ENCODE peak calls at places on chromosomes 6 and 20, in seven cellular contexts. One of them, this sample, is unnamed.

GRCh38 chr6:18262812-18263560 is 1.3 kb downstream of the DEK start:
- DNase-seq in D341Med: no peak
- DNase-seq in activated CD4-positive, alpha-beta T cell treated with anti-CD3 and anti-CD28 coated beads, Interleukin-2, amount 50 U/mL, for 24 hours: peak; percentile 49
- DNase-seq in H7: peak; percentile 40
- DNase-seq in AG09309: no peak
- DNase-seq in activated T-cell treated with anti-CD3 and anti-CD28 coated beads, Interleukin-2, amount 50 U/mL, for 72 hours: peak; percentile 59
- DNase-seq in stimulated activated CD4-positive, alpha-beta T cell treated with anti-CD3 and anti-CD28 coated beads, Interleukin-15, amount 100 ng/mL, for 1 hour: no peak
- DNase-seq in this sample: no peak

GRCh38 chr6:43809417-43810305 is 39.6 kb downstream of the VEGFA start:
- DNase-seq in D341Med: no peak
- DNase-seq in activated CD4-positive, alpha-beta T cell treated with anti-CD3 and anti-CD28 coated beads, Interleukin-2, amount 50 U/mL, for 24 hours: no peak
- DNase-seq in H7: no peak
- DNase-seq in AG09309: peak; percentile 21
- DNase-seq in activated T-cell treated with anti-CD3 and anti-CD28 coated beads, Interleukin-2, amount 50 U/mL, for 72 hours: no peak
- DNase-seq in stimulated activated CD4-positive, alpha-beta T cell treated with anti-CD3 and anti-CD28 coated beads, Interleukin-15, amount 100 ng/mL, for 1 hour: no peak
- DNase-seq in this sample: no peak

GRCh38 chr6:32047084-32047478 is 8.9 kb downstream of the CYP21A2 start:
- DNase-seq in D341Med: no peak
- DNase-seq in activated CD4-positive, alpha-beta T cell treated with anti-CD3 and anti-CD28 coated beads, Interleukin-2, amount 50 U/mL, for 24 hours: no peak
- DNase-seq in H7: no peak
- DNase-seq in AG09309: no peak
- DNase-seq in activated T-cell treated with anti-CD3 and anti-CD28 coated beads, Interleukin-2, amount 50 U/mL, for 72 hours: no peak
- DNase-seq in stimulated activated CD4-positive, alpha-beta T cell treated with anti-CD3 and anti-CD28 coated beads, Interleukin-15, amount 100 ng/mL, for 1 hour: no peak
- DNase-seq in this sample: no peak

GRCh38 chr6:22433745-22434144 is 135.6 kb upstream of the HDGFL1 start:
- DNase-seq in D341Med: no peak
- DNase-seq in activated CD4-positive, alpha-beta T cell treated with anti-CD3 and anti-CD28 coated beads, Interleukin-2, amount 50 U/mL, for 24 hours: no peak
- DNase-seq in H7: no peak
- DNase-seq in AG09309: no peak
- DNase-seq in activated T-cell treated with anti-CD3 and anti-CD28 coated beads, Interleukin-2, amount 50 U/mL, for 72 hours: no peak
- DNase-seq in stimulated activated CD4-positive, alpha-beta T cell treated with anti-CD3 and anti-CD28 coated beads, Interleukin-15, amount 100 ng/mL, for 1 hour: no peak
- DNase-seq in this sample: no peak

GRCh38 chr6:142647436-142648389 is 297.3 kb downstream of the HIVEP2 start:
- DNase-seq in D341Med: no peak
- DNase-seq in activated CD4-positive, alpha-beta T cell treated with anti-CD3 and anti-CD28 coated beads, Interleukin-2, amount 50 U/mL, for 24 hours: no peak
- DNase-seq in H7: no peak
- DNase-seq in AG09309: no peak
- DNase-seq in activated T-cell treated with anti-CD3 and anti-CD28 coated beads, Interleukin-2, amount 50 U/mL, for 72 hours: no peak
- DNase-seq in stimulated activated CD4-positive, alpha-beta T cell treated with anti-CD3 and anti-CD28 coated beads, Interleukin-15, amount 100 ng/mL, for 1 hour: no peak
- DNase-seq in this sample: no peak

GRCh38 chr6:73954843-73955242 is 258.8 kb downstream of the CD109 start:
- DNase-seq in D341Med: no peak
- DNase-seq in activated CD4-positive, alpha-beta T cell treated with anti-CD3 and anti-CD28 coated beads, Interleukin-2, amount 50 U/mL, for 24 hours: no peak
- DNase-seq in H7: no peak
- DNase-seq in AG09309: no peak
- DNase-seq in activated T-cell treated with anti-CD3 and anti-CD28 coated beads, Interleukin-2, amount 50 U/mL, for 72 hours: no peak
- DNase-seq in stimulated activated CD4-positive, alpha-beta T cell treated with anti-CD3 and anti-CD28 coated beads, Interleukin-15, amount 100 ng/mL, for 1 hour: no peak
- DNase-seq in this sample: no peak

GRCh38 chr20:12203399-12203798 is 285.7 kb downstream of the BTBD3 start:
- DNase-seq in D341Med: no peak
- DNase-seq in activated CD4-positive, alpha-beta T cell treated with anti-CD3 and anti-CD28 coated beads, Interleukin-2, amount 50 U/mL, for 24 hours: no peak
- DNase-seq in H7: no peak
- DNase-seq in AG09309: no peak
- DNase-seq in activated T-cell treated with anti-CD3 and anti-CD28 coated beads, Interleukin-2, amount 50 U/mL, for 72 hours: no peak
- DNase-seq in stimulated activated CD4-positive, alpha-beta T cell treated with anti-CD3 and anti-CD28 coated beads, Interleukin-15, amount 100 ng/mL, for 1 hour: no peak
- DNase-seq in this sample: no peak

GRCh38 chr6:143223895-143224294 is 163.2 kb downstream of the AIG1 start:
- DNase-seq in D341Med: no peak
- DNase-seq in activated CD4-positive, alpha-beta T cell treated with anti-CD3 and anti-CD28 coated beads, Interleukin-2, amount 50 U/mL, for 24 hours: no peak
- DNase-seq in H7: no peak
- DNase-seq in AG09309: no peak
- DNase-seq in activated T-cell treated with anti-CD3 and anti-CD28 coated beads, Interleukin-2, amount 50 U/mL, for 72 hours: no peak
- DNase-seq in stimulated activated CD4-positive, alpha-beta T cell treated with anti-CD3 and anti-CD28 coated beads, Interleukin-15, amount 100 ng/mL, for 1 hour: no peak
- DNase-seq in this sample: no peak

GRCh38 chr20:21509597-21510331 is 4.1 kb downstream of the NKX2-2 start:
- DNase-seq in D341Med: peak; percentile 62
- DNase-seq in activated CD4-positive, alpha-beta T cell treated with anti-CD3 and anti-CD28 coated beads, Interleukin-2, amount 50 U/mL, for 24 hours: no peak
- DNase-seq in H7: peak; percentile 86
- DNase-seq in AG09309: peak; percentile 17
- DNase-seq in activated T-cell treated with anti-CD3 and anti-CD28 coated beads, Interleukin-2, amount 50 U/mL, for 72 hours: no peak
- DNase-seq in stimulated activated CD4-positive, alpha-beta T cell treated with anti-CD3 and anti-CD28 coated beads, Interleukin-15, amount 100 ng/mL, for 1 hour: no peak
- DNase-seq in this sample: peak; percentile 40

GRCh38 chr20:58447733-58448391 is 58.8 kb downstream of the VAPB start:
- DNase-seq in D341Med: peak; percentile 76
- DNase-seq in activated CD4-positive, alpha-beta T cell treated with anti-CD3 and anti-CD28 coated beads, Interleukin-2, amount 50 U/mL, for 24 hours: peak; percentile 18
- DNase-seq in H7: peak; percentile 80
- DNase-seq in AG09309: no peak
- DNase-seq in activated T-cell treated with anti-CD3 and anti-CD28 coated beads, Interleukin-2, amount 50 U/mL, for 72 hours: peak; percentile 63
- DNase-seq in stimulated activated CD4-positive, alpha-beta T cell treated with anti-CD3 and anti-CD28 coated beads, Interleukin-15, amount 100 ng/mL, for 1 hour: peak; percentile 11
- DNase-seq in this sample: no peak

GRCh38 chr6:444653-445275 is 53.2 kb downstream of the IRF4 start:
- DNase-seq in D341Med: no peak
- DNase-seq in activated CD4-positive, alpha-beta T cell treated with anti-CD3 and anti-CD28 coated beads, Interleukin-2, amount 50 U/mL, for 24 hours: peak; percentile 42
- DNase-seq in H7: no peak
- DNase-seq in AG09309: no peak
- DNase-seq in activated T-cell treated with anti-CD3 and anti-CD28 coated beads, Interleukin-2, amount 50 U/mL, for 72 hours: peak; percentile 74
- DNase-seq in stimulated activated CD4-positive, alpha-beta T cell treated with anti-CD3 and anti-CD28 coated beads, Interleukin-15, amount 100 ng/mL, for 1 hour: peak; percentile 35
- DNase-seq in this sample: no peak

GRCh38 chr6:95431637-95432228 is 145.6 kb upstream of the MANEA start:
- DNase-seq in D341Med: peak; percentile 34
- DNase-seq in activated CD4-positive, alpha-beta T cell treated with anti-CD3 and anti-CD28 coated beads, Interleukin-2, amount 50 U/mL, for 24 hours: peak; percentile 12
- DNase-seq in H7: peak; percentile 4
- DNase-seq in AG09309: peak; percentile 3
- DNase-seq in activated T-cell treated with anti-CD3 and anti-CD28 coated beads, Interleukin-2, amount 50 U/mL, for 72 hours: peak; percentile 13
- DNase-seq in stimulated activated CD4-positive, alpha-beta T cell treated with anti-CD3 and anti-CD28 coated beads, Interleukin-15, amount 100 ng/mL, for 1 hour: peak; percentile 2
- DNase-seq in this sample: no peak

GRCh38 chr20:48682529-48683385 is 145.0 kb downstream of the PREX1 start:
- DNase-seq in D341Med: peak; percentile 83
- DNase-seq in activated CD4-positive, alpha-beta T cell treated with anti-CD3 and anti-CD28 coated beads, Interleukin-2, amount 50 U/mL, for 24 hours: no peak
- DNase-seq in H7: peak; percentile 85
- DNase-seq in AG09309: peak; percentile 91
- DNase-seq in activated T-cell treated with anti-CD3 and anti-CD28 coated beads, Interleukin-2, amount 50 U/mL, for 72 hours: no peak
- DNase-seq in stimulated activated CD4-positive, alpha-beta T cell treated with anti-CD3 and anti-CD28 coated beads, Interleukin-15, amount 100 ng/mL, for 1 hour: no peak
- DNase-seq in this sample: no peak

GRCh38 chr6:24930386-24930785 is 5.4 kb downstream of the RIPOR2 start:
- DNase-seq in D341Med: no peak
- DNase-seq in activated CD4-positive, alpha-beta T cell treated with anti-CD3 and anti-CD28 coated beads, Interleukin-2, amount 50 U/mL, for 24 hours: no peak
- DNase-seq in H7: no peak
- DNase-seq in AG09309: peak; percentile 35
- DNase-seq in activated T-cell treated with anti-CD3 and anti-CD28 coated beads, Interleukin-2, amount 50 U/mL, for 72 hours: no peak
- DNase-seq in stimulated activated CD4-positive, alpha-beta T cell treated with anti-CD3 and anti-CD28 coated beads, Interleukin-15, amount 100 ng/mL, for 1 hour: no peak
- DNase-seq in this sample: no peak

GRCh38 chr6:3356056-3356823 is 97.5 kb downstream of the PSMG4 start:
- DNase-seq in D341Med: peak; percentile 89
- DNase-seq in activated CD4-positive, alpha-beta T cell treated with anti-CD3 and anti-CD28 coated beads, Interleukin-2, amount 50 U/mL, for 24 hours: peak; percentile 39
- DNase-seq in H7: peak; percentile 92
- DNase-seq in AG09309: no peak
- DNase-seq in activated T-cell treated with anti-CD3 and anti-CD28 coated beads, Interleukin-2, amount 50 U/mL, for 72 hours: peak; percentile 56
- DNase-seq in stimulated activated CD4-positive, alpha-beta T cell treated with anti-CD3 and anti-CD28 coated beads, Interleukin-15, amount 100 ng/mL, for 1 hour: peak; percentile 17
- DNase-seq in this sample: peak; percentile 69

GRCh38 chr6:13444604-13445003 is 42.8 kb downstream of the GFOD1 start:
- DNase-seq in D341Med: no peak
- DNase-seq in activated CD4-positive, alpha-beta T cell treated with anti-CD3 and anti-CD28 coated beads, Interleukin-2, amount 50 U/mL, for 24 hours: no peak
- DNase-seq in H7: no peak
- DNase-seq in AG09309: no peak
- DNase-seq in activated T-cell treated with anti-CD3 and anti-CD28 coated beads, Interleukin-2, amount 50 U/mL, for 72 hours: no peak
- DNase-seq in stimulated activated CD4-positive, alpha-beta T cell treated with anti-CD3 and anti-CD28 coated beads, Interleukin-15, amount 100 ng/mL, for 1 hour: no peak
- DNase-seq in this sample: no peak

GRCh38 chr20:58048096-58048702 is 180.3 kb downstream of the ANKRD60 start:
- DNase-seq in D341Med: peak; percentile 18
- DNase-seq in activated CD4-positive, alpha-beta T cell treated with anti-CD3 and anti-CD28 coated beads, Interleukin-2, amount 50 U/mL, for 24 hours: no peak
- DNase-seq in H7: peak; percentile 68
- DNase-seq in AG09309: peak; percentile 25
- DNase-seq in activated T-cell treated with anti-CD3 and anti-CD28 coated beads, Interleukin-2, amount 50 U/mL, for 72 hours: no peak
- DNase-seq in stimulated activated CD4-positive, alpha-beta T cell treated with anti-CD3 and anti-CD28 coated beads, Interleukin-15, amount 100 ng/mL, for 1 hour: no peak
- DNase-seq in this sample: no peak

GRCh38 chr6:164929155-164929977 is 380.0 kb downstream of the C6orf118 start:
- DNase-seq in D341Med: no peak
- DNase-seq in activated CD4-positive, alpha-beta T cell treated with anti-CD3 and anti-CD28 coated beads, Interleukin-2, amount 50 U/mL, for 24 hours: no peak
- DNase-seq in H7: no peak
- DNase-seq in AG09309: no peak
- DNase-seq in activated T-cell treated with anti-CD3 and anti-CD28 coated beads, Interleukin-2, amount 50 U/mL, for 72 hours: no peak
- DNase-seq in stimulated activated CD4-positive, alpha-beta T cell treated with anti-CD3 and anti-CD28 coated beads, Interleukin-15, amount 100 ng/mL, for 1 hour: no peak
- DNase-seq in this sample: no peak

GRCh38 chr6:80154160-80154559 is 47.7 kb downstream of the BCKDHB start:
- DNase-seq in D341Med: no peak
- DNase-seq in activated CD4-positive, alpha-beta T cell treated with anti-CD3 and anti-CD28 coated beads, Interleukin-2, amount 50 U/mL, for 24 hours: no peak
- DNase-seq in H7: no peak
- DNase-seq in AG09309: no peak
- DNase-seq in activated T-cell treated with anti-CD3 and anti-CD28 coated beads, Interleukin-2, amount 50 U/mL, for 72 hours: no peak
- DNase-seq in stimulated activated CD4-positive, alpha-beta T cell treated with anti-CD3 and anti-CD28 coated beads, Interleukin-15, amount 100 ng/mL, for 1 hour: no peak
- DNase-seq in this sample: no peak

GRCh38 chr6:150191809-150192208 is 49.0 kb downstream of the PPP1R14C start:
- DNase-seq in D341Med: no peak
- DNase-seq in activated CD4-positive, alpha-beta T cell treated with anti-CD3 and anti-CD28 coated beads, Interleukin-2, amount 50 U/mL, for 24 hours: no peak
- DNase-seq in H7: no peak
- DNase-seq in AG09309: no peak
- DNase-seq in activated T-cell treated with anti-CD3 and anti-CD28 coated beads, Interleukin-2, amount 50 U/mL, for 72 hours: no peak
- DNase-seq in stimulated activated CD4-positive, alpha-beta T cell treated with anti-CD3 and anti-CD28 coated beads, Interleukin-15, amount 100 ng/mL, for 1 hour: no peak
- DNase-seq in this sample: no peak

GRCh38 chr6:78565997-78566396 is 301.4 kb upstream of the IRAK1BP1 start:
- DNase-seq in D341Med: no peak
- DNase-seq in activated CD4-positive, alpha-beta T cell treated with anti-CD3 and anti-CD28 coated beads, Interleukin-2, amount 50 U/mL, for 24 hours: no peak
- DNase-seq in H7: no peak
- DNase-seq in AG09309: no peak
- DNase-seq in activated T-cell treated with anti-CD3 and anti-CD28 coated beads, Interleukin-2, amount 50 U/mL, for 72 hours: no peak
- DNase-seq in stimulated activated CD4-positive, alpha-beta T cell treated with anti-CD3 and anti-CD28 coated beads, Interleukin-15, amount 100 ng/mL, for 1 hour: no peak
- DNase-seq in this sample: no peak

GRCh38 chr6:90167514-90168379 is 128.9 kb downstream of the BACH2 start:
- DNase-seq in D341Med: no peak
- DNase-seq in activated CD4-positive, alpha-beta T cell treated with anti-CD3 and anti-CD28 coated beads, Interleukin-2, amount 50 U/mL, for 24 hours: no peak
- DNase-seq in H7: no peak
- DNase-seq in AG09309: no peak
- DNase-seq in activated T-cell treated with anti-CD3 and anti-CD28 coated beads, Interleukin-2, amount 50 U/mL, for 72 hours: no peak
- DNase-seq in stimulated activated CD4-positive, alpha-beta T cell treated with anti-CD3 and anti-CD28 coated beads, Interleukin-15, amount 100 ng/mL, for 1 hour: no peak
- DNase-seq in this sample: no peak

GRCh38 chr6:35318200-35318844 is 20.7 kb downstream of the DEF6 start:
- DNase-seq in D341Med: peak; percentile 99
- DNase-seq in activated CD4-positive, alpha-beta T cell treated with anti-CD3 and anti-CD28 coated beads, Interleukin-2, amount 50 U/mL, for 24 hours: no peak
- DNase-seq in H7: peak; percentile 100
- DNase-seq in AG09309: no peak
- DNase-seq in activated T-cell treated with anti-CD3 and anti-CD28 coated beads, Interleukin-2, amount 50 U/mL, for 72 hours: no peak
- DNase-seq in stimulated activated CD4-positive, alpha-beta T cell treated with anti-CD3 and anti-CD28 coated beads, Interleukin-15, amount 100 ng/mL, for 1 hour: no peak
- DNase-seq in this sample: peak; percentile 88

GRCh38 chr20:49641683-49642649 is 71.7 kb downstream of the B4GALT5 start:
- DNase-seq in D341Med: no peak
- DNase-seq in activated CD4-positive, alpha-beta T cell treated with anti-CD3 and anti-CD28 coated beads, Interleukin-2, amount 50 U/mL, for 24 hours: no peak
- DNase-seq in H7: no peak
- DNase-seq in AG09309: no peak
- DNase-seq in activated T-cell treated with anti-CD3 and anti-CD28 coated beads, Interleukin-2, amount 50 U/mL, for 72 hours: no peak
- DNase-seq in stimulated activated CD4-positive, alpha-beta T cell treated with anti-CD3 and anti-CD28 coated beads, Interleukin-15, amount 100 ng/mL, for 1 hour: no peak
- DNase-seq in this sample: no peak

GRCh38 chr20:15837563-15837962 is 735.7 kb downstream of the KIF16B start:
- DNase-seq in D341Med: no peak
- DNase-seq in activated CD4-positive, alpha-beta T cell treated with anti-CD3 and anti-CD28 coated beads, Interleukin-2, amount 50 U/mL, for 24 hours: no peak
- DNase-seq in H7: no peak
- DNase-seq in AG09309: no peak
- DNase-seq in activated T-cell treated with anti-CD3 and anti-CD28 coated beads, Interleukin-2, amount 50 U/mL, for 72 hours: no peak
- DNase-seq in stimulated activated CD4-positive, alpha-beta T cell treated with anti-CD3 and anti-CD28 coated beads, Interleukin-15, amount 100 ng/mL, for 1 hour: no peak
- DNase-seq in this sample: no peak

GRCh38 chr6:124073021-124073420 is 269.4 kb downstream of the NKAIN2 start:
- DNase-seq in D341Med: no peak
- DNase-seq in activated CD4-positive, alpha-beta T cell treated with anti-CD3 and anti-CD28 coated beads, Interleukin-2, amount 50 U/mL, for 24 hours: no peak
- DNase-seq in H7: no peak
- DNase-seq in AG09309: no peak
- DNase-seq in activated T-cell treated with anti-CD3 and anti-CD28 coated beads, Interleukin-2, amount 50 U/mL, for 72 hours: no peak
- DNase-seq in stimulated activated CD4-positive, alpha-beta T cell treated with anti-CD3 and anti-CD28 coated beads, Interleukin-15, amount 100 ng/mL, for 1 hour: no peak
- DNase-seq in this sample: no peak

GRCh38 chr6:35140991-35141720 is at the start of gene TCP11:
- DNase-seq in D341Med: no peak
- DNase-seq in activated CD4-positive, alpha-beta T cell treated with anti-CD3 and anti-CD28 coated beads, Interleukin-2, amount 50 U/mL, for 24 hours: no peak
- DNase-seq in H7: peak; percentile 63
- DNase-seq in AG09309: no peak
- DNase-seq in activated T-cell treated with anti-CD3 and anti-CD28 coated beads, Interleukin-2, amount 50 U/mL, for 72 hours: peak; percentile 32
- DNase-seq in stimulated activated CD4-positive, alpha-beta T cell treated with anti-CD3 and anti-CD28 coated beads, Interleukin-15, amount 100 ng/mL, for 1 hour: peak; percentile 15
- DNase-seq in this sample: no peak

GRCh38 chr6:26536571-26537159 is 1.5 kb upstream of the HMGN4 start:
- DNase-seq in D341Med: no peak
- DNase-seq in activated CD4-positive, alpha-beta T cell treated with anti-CD3 and anti-CD28 coated beads, Interleukin-2, amount 50 U/mL, for 24 hours: no peak
- DNase-seq in H7: peak; percentile 48
- DNase-seq in AG09309: no peak
- DNase-seq in activated T-cell treated with anti-CD3 and anti-CD28 coated beads, Interleukin-2, amount 50 U/mL, for 72 hours: peak; percentile 50
- DNase-seq in stimulated activated CD4-positive, alpha-beta T cell treated with anti-CD3 and anti-CD28 coated beads, Interleukin-15, amount 100 ng/mL, for 1 hour: no peak
- DNase-seq in this sample: peak; percentile 25

GRCh38 chr20:53321596-53321995 is 272.0 kb downstream of the ZNF217 start:
- DNase-seq in D341Med: no peak
- DNase-seq in activated CD4-positive, alpha-beta T cell treated with anti-CD3 and anti-CD28 coated beads, Interleukin-2, amount 50 U/mL, for 24 hours: no peak
- DNase-seq in H7: no peak
- DNase-seq in AG09309: no peak
- DNase-seq in activated T-cell treated with anti-CD3 and anti-CD28 coated beads, Interleukin-2, amount 50 U/mL, for 72 hours: no peak
- DNase-seq in stimulated activated CD4-positive, alpha-beta T cell treated with anti-CD3 and anti-CD28 coated beads, Interleukin-15, amount 100 ng/mL, for 1 hour: no peak
- DNase-seq in this sample: no peak

GRCh38 chr6:19789100-19789805 is 47.9 kb upstream of the ID4 start:
- DNase-seq in D341Med: no peak
- DNase-seq in activated CD4-positive, alpha-beta T cell treated with anti-CD3 and anti-CD28 coated beads, Interleukin-2, amount 50 U/mL, for 24 hours: no peak
- DNase-seq in H7: peak; percentile 6
- DNase-seq in AG09309: no peak
- DNase-seq in activated T-cell treated with anti-CD3 and anti-CD28 coated beads, Interleukin-2, amount 50 U/mL, for 72 hours: no peak
- DNase-seq in stimulated activated CD4-positive, alpha-beta T cell treated with anti-CD3 and anti-CD28 coated beads, Interleukin-15, amount 100 ng/mL, for 1 hour: no peak
- DNase-seq in this sample: no peak

GRCh38 chr6:35919085-35919826 is 1.6 kb downstream of the SRPK1 start:
- DNase-seq in D341Med: no peak
- DNase-seq in activated CD4-positive, alpha-beta T cell treated with anti-CD3 and anti-CD28 coated beads, Interleukin-2, amount 50 U/mL, for 24 hours: no peak
- DNase-seq in H7: peak; percentile 60
- DNase-seq in AG09309: no peak
- DNase-seq in activated T-cell treated with anti-CD3 and anti-CD28 coated beads, Interleukin-2, amount 50 U/mL, for 72 hours: no peak
- DNase-seq in stimulated activated CD4-positive, alpha-beta T cell treated with anti-CD3 and anti-CD28 coated beads, Interleukin-15, amount 100 ng/mL, for 1 hour: no peak
- DNase-seq in this sample: no peak

GRCh38 chr6:26224940-26225847 is 138.0 kb downstream of the HFE start:
- DNase-seq in D341Med: no peak
- DNase-seq in activated CD4-positive, alpha-beta T cell treated with anti-CD3 and anti-CD28 coated beads, Interleukin-2, amount 50 U/mL, for 24 hours: no peak
- DNase-seq in H7: peak; percentile 77
- DNase-seq in AG09309: no peak
- DNase-seq in activated T-cell treated with anti-CD3 and anti-CD28 coated beads, Interleukin-2, amount 50 U/mL, for 72 hours: no peak
- DNase-seq in stimulated activated CD4-positive, alpha-beta T cell treated with anti-CD3 and anti-CD28 coated beads, Interleukin-15, amount 100 ng/mL, for 1 hour: no peak
- DNase-seq in this sample: no peak

GRCh38 chr6:29764422-29765196 is 41.4 kb downstream of the HLA-F start:
- DNase-seq in D341Med: no peak
- DNase-seq in activated CD4-positive, alpha-beta T cell treated with anti-CD3 and anti-CD28 coated beads, Interleukin-2, amount 50 U/mL, for 24 hours: no peak
- DNase-seq in H7: no peak
- DNase-seq in AG09309: no peak
- DNase-seq in activated T-cell treated with anti-CD3 and anti-CD28 coated beads, Interleukin-2, amount 50 U/mL, for 72 hours: peak; percentile 40
- DNase-seq in stimulated activated CD4-positive, alpha-beta T cell treated with anti-CD3 and anti-CD28 coated beads, Interleukin-15, amount 100 ng/mL, for 1 hour: no peak
- DNase-seq in this sample: no peak

GRCh38 chr6:159819932-159820640 is 20.0 kb downstream of the PNLDC1 start:
- DNase-seq in D341Med: no peak
- DNase-seq in activated CD4-positive, alpha-beta T cell treated with anti-CD3 and anti-CD28 coated beads, Interleukin-2, amount 50 U/mL, for 24 hours: no peak
- DNase-seq in H7: peak; percentile 77
- DNase-seq in AG09309: no peak
- DNase-seq in activated T-cell treated with anti-CD3 and anti-CD28 coated beads, Interleukin-2, amount 50 U/mL, for 72 hours: peak; percentile 27
- DNase-seq in stimulated activated CD4-positive, alpha-beta T cell treated with anti-CD3 and anti-CD28 coated beads, Interleukin-15, amount 100 ng/mL, for 1 hour: no peak
- DNase-seq in this sample: no peak

GRCh38 chr6:119612871-119613515 is 263.4 kb upstream of the MAN1A1 start:
- DNase-seq in D341Med: peak; percentile 41
- DNase-seq in activated CD4-positive, alpha-beta T cell treated with anti-CD3 and anti-CD28 coated beads, Interleukin-2, amount 50 U/mL, for 24 hours: no peak
- DNase-seq in H7: no peak
- DNase-seq in AG09309: peak; percentile 55
- DNase-seq in activated T-cell treated with anti-CD3 and anti-CD28 coated beads, Interleukin-2, amount 50 U/mL, for 72 hours: no peak
- DNase-seq in stimulated activated CD4-positive, alpha-beta T cell treated with anti-CD3 and anti-CD28 coated beads, Interleukin-15, amount 100 ng/mL, for 1 hour: no peak
- DNase-seq in this sample: no peak

GRCh38 chr6:83592770-83593394 is 80.5 kb downstream of the PRSS35 start:
- DNase-seq in D341Med: peak; percentile 33
- DNase-seq in activated CD4-positive, alpha-beta T cell treated with anti-CD3 and anti-CD28 coated beads, Interleukin-2, amount 50 U/mL, for 24 hours: no peak
- DNase-seq in H7: peak; percentile 33
- DNase-seq in AG09309: no peak
- DNase-seq in activated T-cell treated with anti-CD3 and anti-CD28 coated beads, Interleukin-2, amount 50 U/mL, for 72 hours: no peak
- DNase-seq in stimulated activated CD4-positive, alpha-beta T cell treated with anti-CD3 and anti-CD28 coated beads, Interleukin-15, amount 100 ng/mL, for 1 hour: no peak
- DNase-seq in this sample: no peak

GRCh38 chr20:1718604-1719384 is 61.2 kb upstream of the SIRPG start:
- DNase-seq in D341Med: no peak
- DNase-seq in activated CD4-positive, alpha-beta T cell treated with anti-CD3 and anti-CD28 coated beads, Interleukin-2, amount 50 U/mL, for 24 hours: no peak
- DNase-seq in H7: no peak
- DNase-seq in AG09309: peak; percentile 89
- DNase-seq in activated T-cell treated with anti-CD3 and anti-CD28 coated beads, Interleukin-2, amount 50 U/mL, for 72 hours: no peak
- DNase-seq in stimulated activated CD4-positive, alpha-beta T cell treated with anti-CD3 and anti-CD28 coated beads, Interleukin-15, amount 100 ng/mL, for 1 hour: no peak
- DNase-seq in this sample: no peak

GRCh38 chr6:127347188-127347587 is 3.8 kb upstream of the ECHDC1 start:
- DNase-seq in D341Med: no peak
- DNase-seq in activated CD4-positive, alpha-beta T cell treated with anti-CD3 and anti-CD28 coated beads, Interleukin-2, amount 50 U/mL, for 24 hours: no peak
- DNase-seq in H7: no peak
- DNase-seq in AG09309: peak; percentile 44
- DNase-seq in activated T-cell treated with anti-CD3 and anti-CD28 coated beads, Interleukin-2, amount 50 U/mL, for 72 hours: no peak
- DNase-seq in stimulated activated CD4-positive, alpha-beta T cell treated with anti-CD3 and anti-CD28 coated beads, Interleukin-15, amount 100 ng/mL, for 1 hour: no peak
- DNase-seq in this sample: no peak

This sample was measured in nucleus accumbens.